ENCODE peak calls at places on chromosomes 6 and 20, in nine cellular contexts. X, E, H, T, A, F, O, N and V are unnamed samples.

GRCh38 chr20:63656451-63656850 is 1.7 kb upstream of the RTEL1 start:
- DNase-seq in H (no peak), E (no peak), A (no peak), T (no peak), O (no peak), X (no peak), N (no peak), F (no peak), V (no peak)

GRCh38 chr6:99467509-99468106 is 42.5 kb upstream of the PNISR start:
- DNase-seq in E (no peak), T (no peak), A (no peak), H (no peak), N (peak), O (peak), F (no peak), X (peak), V (no peak)

GRCh38 chr6:31172973-31173384 is 2.5 kb upstream of the POU5F1 start:
- DNase-seq in H (no peak), O (no peak), A (no peak), F (no peak), T (no peak), E (no peak), X (no peak), N (no peak), V (no peak)

GRCh38 chr20:47774081-47774777 is 11.1 kb downstream of the SULF2 start:
- DNase-seq in A (peak), X (no peak), F (no peak), T (no peak), H (no peak), O (no peak), N (no peak), E (no peak), V (no peak)

GRCh38 chr20:32052090-32052791 is at the start of gene HCK:
- DNase-seq in F (no peak), X (no peak), N (no peak), A (peak), E (no peak), H (no peak), O (no peak), T (no peak), V (no peak)

GRCh38 chr6:106997392-106998257 is 23.1 kb upstream of the CD24 start:
- DNase-seq in A (no peak), X (peak), F (peak), O (no peak), E (no peak), N (peak), H (no peak), T (peak), V (peak)

GRCh38 chr6:105902401-105903031 is 183.6 kb upstream of the PRDM1 start:
- DNase-seq in T (no peak), A (no peak), X (peak), N (no peak), E (no peak), O (no peak), F (no peak), H (no peak), V (no peak)

GRCh38 chr20:10985536-10985935 is 311.7 kb upstream of the JAG1 start:
- DNase-seq in F (no peak), A (no peak), O (no peak), H (no peak), E (no peak), T (no peak), N (peak), X (peak), V (no peak)

GRCh38 chr6:158911746-158912158 is 88.2 kb downstream of the RSPH3 start:
- DNase-seq in N (no peak), E (no peak), H (no peak), A (no peak), X (no peak), F (no peak), O (no peak), T (peak), V (no peak)

GRCh38 chr20:46832555-46832954 is 62.1 kb upstream of the EYA2 start:
- DNase-seq in O (no peak), N (no peak), H (no peak), A (no peak), T (no peak), X (peak), F (no peak), E (no peak), V (no peak)

GRCh38 chr20:50982372-50982771 is 23.8 kb downstream of the MOCS3 start:
- DNase-seq in E (no peak), T (peak), H (no peak), F (no peak), X (peak), N (peak), A (no peak), O (no peak), V (no peak)

GRCh38 chr20:59948828-59949720 is 8.9 kb downstream of the FAM217B start:
- DNase-seq in A (no peak), E (no peak), O (no peak), F (no peak), T (no peak), N (peak), H (no peak), X (peak), V (peak)

GRCh38 chr20:18796282-18796833 is 17.2 kb upstream of the SCP2D1 start:
- DNase-seq in O (no peak), X (no peak), H (no peak), A (no peak), F (no peak), E (no peak), T (no peak), N (no peak), V (no peak)

GRCh38 chr20:25024171-25024570 is 31.6 kb upstream of the APMAP start:
- DNase-seq in A (no peak), H (no peak), F (no peak), T (no peak), E (no peak), X (no peak), N (no peak), O (no peak), V (no peak)

GRCh38 chr6:157312733-157313132 is 10.6 kb downstream of the TMEM242 start:
- DNase-seq in A (no peak), F (no peak), O (no peak), X (no peak), E (no peak), H (no peak), T (no peak), N (no peak), V (no peak)